ENCODE peak calls at places on chromosome 6, in four cellular contexts. F is CD8-positive, alpha-beta memory T cell; W is astrocyte of the spinal cord; J is ovary. B is an unnamed sample.

GRCh38 chr6:135667694-135668455 is 170.3 kb upstream of the AHI1 start:
- DNase-seq in F (no peak), W (peak), J (peak), B (peak)

GRCh38 chr6:169069361-169069760 is 184.3 kb downstream of the THBS2 start:
- DNase-seq in F (no peak), W (no peak), J (no peak), B (no peak)

GRCh38 chr6:113979930-113980329 is 9.0 kb upstream of the HDAC2 start:
- DNase-seq in F (no peak), W (no peak), J (no peak), B (no peak)

GRCh38 chr6:54935739-54936138 is 89.2 kb downstream of the FAM83B start:
- DNase-seq in F (no peak), W (peak), J (no peak), B (no peak)

GRCh38 chr6:34672657-34673043 is 23.9 kb downstream of the ILRUN start:
- DNase-seq in F (no peak), W (no peak), J (no peak), B (no peak)

GRCh38 chr6:145929037-145929633 is 35.0 kb downstream of the SHPRH start:
- DNase-seq in F (peak), W (peak), J (no peak), B (no peak)

GRCh38 chr6:15365273-15365687 is 119.4 kb downstream of the JARID2 start:
- DNase-seq in F (peak), W (peak), J (peak), B (peak)

GRCh38 chr6:9295641-9296040 is 860.3 kb upstream of the SLC35B3 start:
- DNase-seq in F (no peak), W (peak), J (no peak), B (no peak)

GRCh38 chr6:50864601-50865000 is 45.9 kb downstream of the TFAP2B start:
- DNase-seq in F (no peak), W (no peak), J (no peak), B (no peak)

GRCh38 chr6:112309244-112309643 is 37.9 kb upstream of the RFPL4B start:
- DNase-seq in F (no peak), W (no peak), J (no peak), B (no peak)

GRCh38 chr6:11043961-11044711 is at the start of gene ELOVL2:
- DNase-seq in F (peak), W (peak), J (peak), B (peak)

GRCh38 chr6:121453191-121453590 is 17.7 kb downstream of the GJA1 start:
- DNase-seq in F (no peak), W (no peak), J (no peak), B (no peak)

GRCh38 chr6:133099573-133099972 is 141.6 kb upstream of the EYA4 start:
- DNase-seq in F (no peak), W (peak), J (no peak), B (no peak)